ENCODE peak calls at places on chromosomes 6 and 20, in six cellular contexts. One of them, this sample, is unnamed.

GRCh38 chr20:11912013-11912663 is 5.6 kb upstream of the BTBD3 start:
- DNase-seq in CD4-positive, alpha-beta T cell: no peak
- DNase-seq in type B pancreatic cell: no peak
- DNase-seq in body of pancreas: peak
- DNase-seq in fibroblast of lung: no peak
- DNase-seq in epithelial cell of proximal tubule: no peak
- DNase-seq in this sample: peak

GRCh38 chr6:148432405-148433195 is 90.0 kb downstream of the SASH1 start:
- DNase-seq in CD4-positive, alpha-beta T cell: no peak
- DNase-seq in fibroblast of lung: peak
- DNase-seq in type B pancreatic cell: no peak
- DNase-seq in body of pancreas: no peak
- DNase-seq in epithelial cell of proximal tubule: no peak
- DNase-seq in this sample: no peak

GRCh38 chr20:8334641-8335040 is 202.6 kb downstream of the PLCB1 start:
- DNase-seq in type B pancreatic cell: no peak
- DNase-seq in body of pancreas: peak
- DNase-seq in fibroblast of lung: no peak
- DNase-seq in epithelial cell of proximal tubule: peak
- DNase-seq in CD4-positive, alpha-beta T cell: no peak
- DNase-seq in this sample: no peak

GRCh38 chr6:105994522-105995402 is 91.4 kb upstream of the PRDM1 start:
- DNase-seq in type B pancreatic cell: no peak
- DNase-seq in fibroblast of lung: peak
- DNase-seq in CD4-positive, alpha-beta T cell: peak
- DNase-seq in epithelial cell of proximal tubule: no peak
- DNase-seq in body of pancreas: peak
- DNase-seq in this sample: peak

GRCh38 chr6:157549468-157549745 is 168.4 kb downstream of the ZDHHC14 start:
- DNase-seq in CD4-positive, alpha-beta T cell: no peak
- DNase-seq in body of pancreas: no peak
- DNase-seq in epithelial cell of proximal tubule: no peak
- DNase-seq in fibroblast of lung: no peak
- DNase-seq in type B pancreatic cell: no peak
- DNase-seq in this sample: no peak

GRCh38 chr6:133889557-133890301 is 816 bp downstream of the TCF21 start:
- DNase-seq in body of pancreas: no peak
- DNase-seq in CD4-positive, alpha-beta T cell: no peak
- DNase-seq in type B pancreatic cell: no peak
- DNase-seq in fibroblast of lung: peak
- DNase-seq in epithelial cell of proximal tubule: no peak
- DNase-seq in this sample: peak

GRCh38 chr6:12017263-12017662 is 5.2 kb downstream of the HIVEP1 start:
- DNase-seq in fibroblast of lung: no peak
- DNase-seq in type B pancreatic cell: no peak
- DNase-seq in body of pancreas: no peak
- DNase-seq in epithelial cell of proximal tubule: no peak
- DNase-seq in CD4-positive, alpha-beta T cell: peak
- DNase-seq in this sample: no peak

GRCh38 chr6:35372633-35373032 is 30.3 kb downstream of the PPARD start:
- DNase-seq in CD4-positive, alpha-beta T cell: no peak
- DNase-seq in fibroblast of lung: no peak
- DNase-seq in type B pancreatic cell: no peak
- DNase-seq in epithelial cell of proximal tubule: no peak
- DNase-seq in body of pancreas: no peak
- DNase-seq in this sample: no peak

GRCh38 chr20:56520180-56520579 is 4.4 kb upstream of the FAM209A start:
- DNase-seq in CD4-positive, alpha-beta T cell: no peak
- DNase-seq in epithelial cell of proximal tubule: no peak
- DNase-seq in fibroblast of lung: no peak
- DNase-seq in body of pancreas: no peak
- DNase-seq in type B pancreatic cell: no peak
- DNase-seq in this sample: no peak

GRCh38 chr6:137717074-137718073 is 149.7 kb upstream of the TNFAIP3 start:
- DNase-seq in epithelial cell of proximal tubule: no peak
- DNase-seq in body of pancreas: no peak
- DNase-seq in type B pancreatic cell: no peak
- DNase-seq in fibroblast of lung: peak
- DNase-seq in CD4-positive, alpha-beta T cell: peak
- DNase-seq in this sample: no peak

GRCh38 chr6:144090384-144090783 is 5.0 kb downstream of the SF3B5 start:
- DNase-seq in type B pancreatic cell: no peak
- DNase-seq in body of pancreas: no peak
- DNase-seq in CD4-positive, alpha-beta T cell: no peak
- DNase-seq in epithelial cell of proximal tubule: no peak
- DNase-seq in fibroblast of lung: no peak
- DNase-seq in this sample: no peak

GRCh38 chr6:1377526-1378223 is 11.7 kb upstream of the FOXF2 start:
- DNase-seq in epithelial cell of proximal tubule: no peak
- DNase-seq in type B pancreatic cell: no peak
- DNase-seq in body of pancreas: no peak
- DNase-seq in fibroblast of lung: no peak
- DNase-seq in CD4-positive, alpha-beta T cell: no peak
- DNase-seq in this sample: peak

GRCh38 chr6:1380625-1381396 is 8.6 kb upstream of the FOXF2 start:
- DNase-seq in CD4-positive, alpha-beta T cell: no peak
- DNase-seq in body of pancreas: no peak
- DNase-seq in fibroblast of lung: no peak
- DNase-seq in epithelial cell of proximal tubule: no peak
- DNase-seq in type B pancreatic cell: no peak
- DNase-seq in this sample: peak

GRCh38 chr6:1378224-1379025 is 11.0 kb upstream of the FOXF2 start:
- DNase-seq in body of pancreas: no peak
- DNase-seq in CD4-positive, alpha-beta T cell: no peak
- DNase-seq in fibroblast of lung: no peak
- DNase-seq in type B pancreatic cell: no peak
- DNase-seq in epithelial cell of proximal tubule: no peak
- DNase-seq in this sample: peak

GRCh38 chr6:1379810-1380198 is 9.6 kb upstream of the FOXF2 start:
- DNase-seq in fibroblast of lung: no peak
- DNase-seq in epithelial cell of proximal tubule: no peak
- DNase-seq in CD4-positive, alpha-beta T cell: no peak
- DNase-seq in body of pancreas: no peak
- DNase-seq in type B pancreatic cell: no peak
- DNase-seq in this sample: peak

DNA sequence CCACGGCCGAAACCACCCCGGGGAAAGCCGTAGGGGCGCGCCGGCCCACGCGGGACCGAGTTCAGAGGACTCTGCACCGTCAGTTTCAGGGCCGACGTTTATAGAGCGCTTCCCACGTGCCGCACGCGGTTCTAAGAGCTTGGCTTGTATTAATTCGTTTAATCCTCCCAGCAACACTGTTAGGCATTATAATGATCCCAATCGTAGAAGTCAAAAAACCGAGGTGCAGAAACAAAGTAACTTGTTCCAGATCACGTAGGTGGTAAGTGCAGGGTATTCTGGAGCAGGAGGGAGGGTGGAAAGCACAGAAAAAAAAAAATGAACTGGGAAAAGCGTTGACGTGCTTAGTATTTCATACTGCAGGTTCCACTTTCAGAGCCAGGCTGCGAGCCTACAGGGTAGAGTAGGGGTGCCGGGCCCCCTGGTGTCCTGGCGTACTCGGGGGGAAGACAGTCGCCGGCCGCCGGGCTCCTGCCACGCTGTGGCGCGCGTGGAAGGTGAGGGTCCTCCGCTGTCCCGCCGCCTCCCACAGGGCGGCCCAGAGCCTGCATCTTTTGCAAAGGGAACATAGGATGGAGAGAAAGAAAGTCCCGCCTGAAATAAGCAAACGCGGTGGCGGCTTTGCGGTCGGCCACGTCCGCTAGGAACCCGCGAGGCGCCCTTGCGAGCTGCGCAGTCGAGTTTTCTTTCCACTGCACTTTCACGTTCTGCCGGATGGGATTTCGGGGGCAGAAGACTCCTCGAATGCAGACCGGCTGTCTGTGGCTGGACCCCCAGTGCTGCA is 10.2 kb upstream of the FOXF2 start:
- DNase-seq in epithelial cell of proximal tubule: no peak
- DNase-seq in body of pancreas: no peak
- DNase-seq in type B pancreatic cell: no peak
- DNase-seq in fibroblast of lung: no peak
- DNase-seq in CD4-positive, alpha-beta T cell: no peak
- DNase-seq in this sample: peak
- TF ChIP-seq CTCF in epithelial cell of proximal tubule: no peak
- TF ChIP-seq CTCF in body of pancreas: no peak
- TF ChIP-seq CTCF in type B pancreatic cell: peak
- TF ChIP-seq CTCF in fibroblast of lung: no peak
- TF ChIP-seq CTCF in CD4-positive, alpha-beta T cell: no peak
- TF ChIP-seq CTCF in this sample: no peak

GRCh38 chr6:158988477-158988876 is 11.5 kb downstream of the RSPH3 start:
- DNase-seq in epithelial cell of proximal tubule: no peak
- DNase-seq in fibroblast of lung: no peak
- DNase-seq in CD4-positive, alpha-beta T cell: no peak
- DNase-seq in type B pancreatic cell: no peak
- DNase-seq in body of pancreas: no peak
- DNase-seq in this sample: no peak

GRCh38 chr6:158987657-158988056 is 12.3 kb downstream of the RSPH3 start:
- DNase-seq in fibroblast of lung: no peak
- DNase-seq in body of pancreas: no peak
- DNase-seq in type B pancreatic cell: no peak
- DNase-seq in epithelial cell of proximal tubule: no peak
- DNase-seq in CD4-positive, alpha-beta T cell: no peak
- DNase-seq in this sample: no peak

GRCh38 chr6:158993639-158994038 is 6.4 kb downstream of the RSPH3 start:
- DNase-seq in type B pancreatic cell: no peak
- DNase-seq in CD4-positive, alpha-beta T cell: no peak
- DNase-seq in body of pancreas: no peak
- DNase-seq in fibroblast of lung: no peak
- DNase-seq in epithelial cell of proximal tubule: no peak
- DNase-seq in this sample: no peak

GRCh38 chr6:158996863-158997262 is 3.1 kb downstream of the RSPH3 start:
- DNase-seq in body of pancreas: no peak
- DNase-seq in CD4-positive, alpha-beta T cell: no peak
- DNase-seq in type B pancreatic cell: no peak
- DNase-seq in epithelial cell of proximal tubule: no peak
- DNase-seq in fibroblast of lung: no peak
- DNase-seq in this sample: no peak

GRCh38 chr6:158991017-158991723 is 8.8 kb downstream of the RSPH3 start:
- DNase-seq in epithelial cell of proximal tubule: no peak
- DNase-seq in fibroblast of lung: no peak
- DNase-seq in body of pancreas: no peak
- DNase-seq in type B pancreatic cell: no peak
- DNase-seq in CD4-positive, alpha-beta T cell: no peak
- DNase-seq in this sample: no peak
- TF ChIP-seq CTCF in epithelial cell of proximal tubule: no peak
- TF ChIP-seq CTCF in fibroblast of lung: no peak
- TF ChIP-seq CTCF in body of pancreas: no peak
- TF ChIP-seq CTCF in type B pancreatic cell: no peak
- TF ChIP-seq CTCF in CD4-positive, alpha-beta T cell: no peak
- TF ChIP-seq CTCF in this sample: no peak

GRCh38 chr20:64133951-64134407 is 26.6 kb upstream of the NPBWR2 start:
- DNase-seq in type B pancreatic cell: no peak
- DNase-seq in epithelial cell of proximal tubule: no peak
- DNase-seq in fibroblast of lung: no peak
- DNase-seq in body of pancreas: no peak
- DNase-seq in CD4-positive, alpha-beta T cell: no peak
- DNase-seq in this sample: no peak
- TF ChIP-seq CTCF in type B pancreatic cell: peak
- TF ChIP-seq CTCF in epithelial cell of proximal tubule: peak
- TF ChIP-seq CTCF in fibroblast of lung: peak
- TF ChIP-seq CTCF in body of pancreas: peak
- TF ChIP-seq CTCF in CD4-positive, alpha-beta T cell: no peak
- TF ChIP-seq CTCF in this sample: peak

GRCh38 chr6:142537612-142538478 is 236.0 kb downstream of the ADGRG6 start:
- DNase-seq in body of pancreas: no peak
- DNase-seq in fibroblast of lung: no peak
- DNase-seq in type B pancreatic cell: no peak
- DNase-seq in epithelial cell of proximal tubule: no peak
- DNase-seq in CD4-positive, alpha-beta T cell: no peak
- DNase-seq in this sample: no peak
- TF ChIP-seq CTCF in body of pancreas: no peak
- TF ChIP-seq CTCF in fibroblast of lung: peak
- TF ChIP-seq CTCF in type B pancreatic cell: peak
- TF ChIP-seq CTCF in epithelial cell of proximal tubule: peak
- TF ChIP-seq CTCF in CD4-positive, alpha-beta T cell: no peak
- TF ChIP-seq CTCF in this sample: peak

DNA sequence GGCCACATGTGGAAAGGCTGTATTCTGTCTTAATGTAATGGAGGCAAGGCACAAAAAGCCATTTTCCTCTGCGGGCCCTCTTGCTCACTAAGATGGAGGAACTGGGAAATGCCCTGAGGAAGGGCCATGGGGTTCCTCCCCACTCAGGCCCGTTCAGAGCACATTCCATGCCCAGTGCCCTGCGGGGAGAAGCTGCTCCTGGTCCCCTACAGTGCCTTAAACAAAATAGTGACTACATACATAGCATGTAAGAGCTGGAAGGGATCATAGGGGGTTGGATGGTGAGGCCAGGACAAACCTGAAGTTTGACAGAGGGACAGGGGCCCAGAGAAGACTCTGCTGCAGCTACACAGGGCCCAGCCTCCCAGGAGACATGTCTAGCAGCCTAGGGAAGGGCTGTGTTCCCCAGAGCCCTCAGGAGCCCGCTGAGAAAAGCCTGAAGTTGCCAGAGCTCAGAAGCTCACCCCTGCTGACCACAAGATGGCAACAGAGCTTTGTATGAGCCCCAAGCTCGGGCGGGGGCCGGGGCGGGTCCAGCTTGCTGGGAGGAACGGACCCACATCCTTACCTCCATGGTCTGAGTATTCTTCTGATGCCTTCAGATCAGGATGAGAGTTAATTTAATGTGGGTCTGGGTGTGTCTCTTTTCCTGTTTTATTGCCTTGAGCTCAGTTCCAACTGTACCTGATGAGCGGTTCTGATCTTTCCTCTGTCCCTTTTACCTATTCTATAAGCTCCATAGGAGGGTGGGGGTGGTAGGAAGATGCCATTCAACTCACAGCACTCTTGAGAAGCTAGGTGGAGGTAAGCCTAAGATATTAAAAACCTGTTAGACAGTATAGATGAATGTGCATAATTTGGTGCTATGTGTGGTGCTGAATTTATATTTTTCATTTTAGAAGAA is 242.9 kb downstream of the CDC5L start:
- DNase-seq in type B pancreatic cell: no peak
- DNase-seq in fibroblast of lung: peak
- DNase-seq in CD4-positive, alpha-beta T cell: no peak
- DNase-seq in epithelial cell of proximal tubule: no peak
- DNase-seq in body of pancreas: peak
- DNase-seq in this sample: peak
- TF ChIP-seq CTCF in type B pancreatic cell: peak
- TF ChIP-seq CTCF in fibroblast of lung: peak
- TF ChIP-seq CTCF in CD4-positive, alpha-beta T cell: peak
- TF ChIP-seq CTCF in epithelial cell of proximal tubule: peak
- TF ChIP-seq CTCF in body of pancreas: peak
- TF ChIP-seq CTCF in this sample: peak